ENCODE peak calls at places on chromosomes 2 and 18, in five cellular contexts. One of them, this sample, is unnamed.
A peak's percentile ranks its signal among the peaks of the same experiment; 100 is the strongest.

GRCh38 chr2:43708891-43709290 is 32.7 kb upstream of the C1GALT1C1L start:
- DNase-seq in smooth muscle cell of the brain vasculature: no peak
- DNase-seq in WTC11: no peak
- DNase-seq in uterus: no peak
- DNase-seq in MCF 10A: peak; percentile 2
- DNase-seq in this sample: no peak

GRCh38 chr2:239668042-239668441 is 267.2 kb upstream of the HDAC4 start:
- DNase-seq in smooth muscle cell of the brain vasculature: no peak
- DNase-seq in WTC11: no peak
- DNase-seq in uterus: no peak
- DNase-seq in MCF 10A: no peak
- DNase-seq in this sample: no peak

GRCh38 chr2:53740170-53740569 is 27.4 kb upstream of the CHAC2 start:
- DNase-seq in smooth muscle cell of the brain vasculature: peak; percentile 9
- DNase-seq in WTC11: no peak
- DNase-seq in uterus: no peak
- DNase-seq in MCF 10A: peak; percentile 26
- DNase-seq in this sample: peak; percentile 61

GRCh38 chr18:69528439-69528838 is 127.8 kb downstream of the DOK6 start:
- DNase-seq in smooth muscle cell of the brain vasculature: no peak
- DNase-seq in WTC11: no peak
- DNase-seq in uterus: no peak
- DNase-seq in MCF 10A: peak; percentile 31
- DNase-seq in this sample: no peak

GRCh38 chr18:49856531-49856930 is 43.2 kb upstream of the ACAA2 start:
- DNase-seq in smooth muscle cell of the brain vasculature: no peak
- DNase-seq in WTC11: no peak
- DNase-seq in uterus: no peak
- DNase-seq in MCF 10A: no peak
- DNase-seq in this sample: no peak

GRCh38 chr18:27964811-27965210 is 212.1 kb downstream of the CDH2 start:
- DNase-seq in smooth muscle cell of the brain vasculature: no peak
- DNase-seq in WTC11: no peak
- DNase-seq in uterus: no peak
- DNase-seq in MCF 10A: no peak
- DNase-seq in this sample: no peak

GRCh38 chr2:152804687-152805408 is 86.4 kb downstream of the ARL6IP6 start:
- DNase-seq in smooth muscle cell of the brain vasculature: no peak
- DNase-seq in WTC11: no peak
- DNase-seq in uterus: no peak
- DNase-seq in MCF 10A: no peak
- DNase-seq in this sample: no peak

GRCh38 chr2:121626777-121627524 is 22.3 kb downstream of the CLASP1 start:
- DNase-seq in smooth muscle cell of the brain vasculature: peak; percentile 84
- DNase-seq in WTC11: no peak
- DNase-seq in uterus: peak; percentile 33
- DNase-seq in MCF 10A: peak; percentile 83
- DNase-seq in this sample: no peak

GRCh38 chr2:120625865-120626560 is 109.7 kb upstream of the GLI2 start:
- DNase-seq in smooth muscle cell of the brain vasculature: no peak
- DNase-seq in WTC11: no peak
- DNase-seq in uterus: no peak
- DNase-seq in MCF 10A: peak; percentile 55
- DNase-seq in this sample: no peak

GRCh38 chr2:79087785-79088364 is at the start of gene REG1B:
- DNase-seq in smooth muscle cell of the brain vasculature: no peak
- DNase-seq in WTC11: no peak
- DNase-seq in uterus: no peak
- DNase-seq in MCF 10A: no peak
- DNase-seq in this sample: no peak

GRCh38 chr2:221962186-221962585 is 336.6 kb downstream of the PAX3 start:
- DNase-seq in smooth muscle cell of the brain vasculature: no peak
- DNase-seq in WTC11: no peak
- DNase-seq in uterus: no peak
- DNase-seq in MCF 10A: no peak
- DNase-seq in this sample: no peak

GRCh38 chr2:59025157-59025757 is 784.1 kb upstream of the FANCL start:
- DNase-seq in smooth muscle cell of the brain vasculature: no peak
- DNase-seq in WTC11: peak; percentile 74
- DNase-seq in uterus: no peak
- DNase-seq in MCF 10A: peak; percentile 41
- DNase-seq in this sample: peak; percentile 25

GRCh38 chr2:105235388-105236059 is 6.0 kb upstream of the GPR45 start:
- DNase-seq in smooth muscle cell of the brain vasculature: peak; percentile 73
- DNase-seq in WTC11: peak; percentile 88
- DNase-seq in uterus: peak; percentile 43
- DNase-seq in MCF 10A: peak; percentile 85
- DNase-seq in this sample: peak; percentile 82

GRCh38 chr2:103152556-103152955 is 390.7 kb downstream of the TMEM182 start:
- DNase-seq in smooth muscle cell of the brain vasculature: no peak
- DNase-seq in WTC11: no peak
- DNase-seq in uterus: no peak
- DNase-seq in MCF 10A: peak; percentile 5
- DNase-seq in this sample: no peak

GRCh38 chr18:24111936-24112335 is 26.9 kb upstream of the CABYR start:
- DNase-seq in smooth muscle cell of the brain vasculature: no peak
- DNase-seq in WTC11: no peak
- DNase-seq in uterus: no peak
- DNase-seq in MCF 10A: no peak
- DNase-seq in this sample: no peak

GRCh38 chr18:12293831-12294230 is 14.2 kb upstream of the TUBB6 start:
- DNase-seq in smooth muscle cell of the brain vasculature: no peak
- DNase-seq in WTC11: no peak
- DNase-seq in uterus: no peak
- DNase-seq in MCF 10A: no peak
- DNase-seq in this sample: no peak

GRCh38 chr2:148103946-148104345 is 83.1 kb downstream of the MBD5 start:
- DNase-seq in smooth muscle cell of the brain vasculature: no peak
- DNase-seq in WTC11: no peak
- DNase-seq in uterus: no peak
- DNase-seq in MCF 10A: no peak
- DNase-seq in this sample: no peak

GRCh38 chr2:118657451-118657850 is 190.0 kb downstream of the EN1 start:
- DNase-seq in smooth muscle cell of the brain vasculature: no peak
- DNase-seq in WTC11: no peak
- DNase-seq in uterus: no peak
- DNase-seq in MCF 10A: no peak
- DNase-seq in this sample: no peak

GRCh38 chr2:126881591-126881990 is 17.1 kb upstream of the TEX51 start:
- DNase-seq in smooth muscle cell of the brain vasculature: no peak
- DNase-seq in WTC11: no peak
- DNase-seq in uterus: no peak
- DNase-seq in MCF 10A: no peak
- DNase-seq in this sample: no peak

GRCh38 chr2:144914113-144914512 is 394.2 kb upstream of the ZEB2 start:
- DNase-seq in smooth muscle cell of the brain vasculature: no peak
- DNase-seq in WTC11: no peak
- DNase-seq in uterus: no peak
- DNase-seq in MCF 10A: no peak
- DNase-seq in this sample: no peak

GRCh38 chr2:157327621-157328102 is 2.0 kb upstream of the ERMN start:
- DNase-seq in smooth muscle cell of the brain vasculature: peak; percentile 47
- DNase-seq in WTC11: peak; percentile 91
- DNase-seq in uterus: peak; percentile 55
- DNase-seq in MCF 10A: peak; percentile 74
- DNase-seq in this sample: peak; percentile 69

GRCh38 chr18:49276680-49277079 is 183.8 kb downstream of the DYM start:
- DNase-seq in smooth muscle cell of the brain vasculature: no peak
- DNase-seq in WTC11: no peak
- DNase-seq in uterus: no peak
- DNase-seq in MCF 10A: no peak
- DNase-seq in this sample: no peak

GRCh38 chr18:13159579-13159978 is 59.0 kb upstream of the LDLRAD4 start:
- DNase-seq in smooth muscle cell of the brain vasculature: peak; percentile 54
- DNase-seq in WTC11: no peak
- DNase-seq in uterus: no peak
- DNase-seq in MCF 10A: peak; percentile 69
- DNase-seq in this sample: peak; percentile 74

GRCh38 chr2:207683879-207684627 is 27.4 kb upstream of the CCNYL1 start:
- DNase-seq in smooth muscle cell of the brain vasculature: no peak
- DNase-seq in WTC11: no peak
- DNase-seq in uterus: no peak
- DNase-seq in MCF 10A: peak; percentile 43
- DNase-seq in this sample: peak; percentile 50

GRCh38 chr2:240810199-240810598 is 9.8 kb downstream of the KIF1A start:
- DNase-seq in smooth muscle cell of the brain vasculature: no peak
- DNase-seq in WTC11: no peak
- DNase-seq in uterus: no peak
- DNase-seq in MCF 10A: no peak
- DNase-seq in this sample: peak; percentile 8

GRCh38 chr18:49959176-49959575 is 145.8 kb upstream of the ACAA2 start:
- DNase-seq in smooth muscle cell of the brain vasculature: no peak
- DNase-seq in WTC11: no peak
- DNase-seq in uterus: no peak
- DNase-seq in MCF 10A: no peak
- DNase-seq in this sample: no peak

GRCh38 chr18:22556271-22556990 is 138.7 kb upstream of the CTAGE1 start:
- DNase-seq in smooth muscle cell of the brain vasculature: no peak
- DNase-seq in WTC11: no peak
- DNase-seq in uterus: peak; percentile 31
- DNase-seq in MCF 10A: no peak
- DNase-seq in this sample: no peak

GRCh38 chr2:70994055-70994444 is 623 bp downstream of the TEX261 start:
- DNase-seq in smooth muscle cell of the brain vasculature: no peak
- DNase-seq in WTC11: no peak
- DNase-seq in uterus: no peak
- DNase-seq in MCF 10A: peak; percentile 24
- DNase-seq in this sample: peak; percentile 55

GRCh38 chr18:43213816-43214215 is 63.5 kb downstream of the SYT4 start:
- DNase-seq in smooth muscle cell of the brain vasculature: no peak
- DNase-seq in WTC11: no peak
- DNase-seq in uterus: no peak
- DNase-seq in MCF 10A: no peak
- DNase-seq in this sample: no peak

GRCh38 chr2:173092844-173093402 is 17.3 kb downstream of the MAP3K20 start:
- DNase-seq in smooth muscle cell of the brain vasculature: no peak
- DNase-seq in WTC11: no peak
- DNase-seq in uterus: no peak
- DNase-seq in MCF 10A: no peak
- DNase-seq in this sample: no peak

GRCh38 chr2:45820048-45820447 is 168.6 kb downstream of the PRKCE start:
- DNase-seq in smooth muscle cell of the brain vasculature: no peak
- DNase-seq in WTC11: no peak
- DNase-seq in uterus: no peak
- DNase-seq in MCF 10A: no peak
- DNase-seq in this sample: no peak

GRCh38 chr18:62526098-62527025 is 3.5 kb downstream of the ZCCHC2 start:
- DNase-seq in smooth muscle cell of the brain vasculature: peak; percentile 26
- DNase-seq in WTC11: peak; percentile 75
- DNase-seq in uterus: peak; percentile 81
- DNase-seq in MCF 10A: peak; percentile 83
- DNase-seq in this sample: peak; percentile 86

GRCh38 chr18:67310826-67311225 is 205.7 kb downstream of the DSEL start:
- DNase-seq in smooth muscle cell of the brain vasculature: peak; percentile 28
- DNase-seq in WTC11: no peak
- DNase-seq in uterus: no peak
- DNase-seq in MCF 10A: peak; percentile 46
- DNase-seq in this sample: no peak

GRCh38 chr2:121018136-121019057 is 266.6 kb downstream of the TFCP2L1 start:
- DNase-seq in smooth muscle cell of the brain vasculature: no peak
- DNase-seq in WTC11: peak; percentile 67
- DNase-seq in uterus: peak; percentile 28
- DNase-seq in MCF 10A: no peak
- DNase-seq in this sample: no peak

GRCh38 chr2:95077893-95078603 is 43.6 kb downstream of the MRPS5 start:
- DNase-seq in smooth muscle cell of the brain vasculature: no peak
- DNase-seq in WTC11: no peak
- DNase-seq in uterus: no peak
- DNase-seq in MCF 10A: no peak
- DNase-seq in this sample: no peak

GRCh38 chr2:217277646-217278048 is 417.8 kb upstream of the TNP1 start:
- DNase-seq in smooth muscle cell of the brain vasculature: no peak
- DNase-seq in WTC11: no peak
- DNase-seq in uterus: peak; percentile 32
- DNase-seq in MCF 10A: peak; percentile 59
- DNase-seq in this sample: peak; percentile 41

GRCh38 chr2:147182260-147182659 is 662.6 kb upstream of the ACVR2A start:
- DNase-seq in smooth muscle cell of the brain vasculature: no peak
- DNase-seq in WTC11: no peak
- DNase-seq in uterus: no peak
- DNase-seq in MCF 10A: peak; percentile 75
- DNase-seq in this sample: no peak

GRCh38 chr18:53739700-53740099 is 484.8 kb downstream of the MBD2 start:
- DNase-seq in smooth muscle cell of the brain vasculature: no peak
- DNase-seq in WTC11: no peak
- DNase-seq in uterus: no peak
- DNase-seq in MCF 10A: no peak
- DNase-seq in this sample: no peak

This sample was measured in RKO.